ENCODE peak calls at places on chromosomes 3 and 15, in eight cellular contexts. A is heart right ventricle, X is upper lobe of right lung, H is fibroblast of lung, J is dorsolateral prefrontal cortex, S is lower lobe of right lung, N is A673, D is HL-60. W is an unnamed sample.

GRCh38 chr3:131217296-131217741 is 164.3 kb upstream of the NUDT16 start:
- DNase-seq in A (no peak), X (no peak), H (no peak), J (no peak), S (no peak), N (peak), D (no peak), W (no peak)

GRCh38 chr3:148429206-148429605 is 268.5 kb upstream of the AGTR1 start:
- DNase-seq in A (no peak), X (no peak), H (no peak), J (no peak), S (no peak), N (no peak), D (no peak), W (no peak)

GRCh38 chr3:140093742-140094141 is 158.8 kb downstream of the CLSTN2 start:
- DNase-seq in A (peak), X (no peak), H (peak), J (no peak), S (no peak), N (peak), D (no peak), W (peak)

GRCh38 chr3:103052236-103052830 is 617.5 kb downstream of the ZPLD1 start:
- DNase-seq in A (peak), X (no peak), H (peak), J (peak), S (peak), N (peak), D (peak), W (no peak)

GRCh38 chr3:71397046-71397445 is 186.5 kb downstream of the FOXP1 start:
- DNase-seq in A (peak), X (no peak), H (peak), J (no peak), S (no peak), N (peak), D (peak), W (no peak)

GRCh38 chr3:101588626-101589025 is 14.6 kb downstream of the PCNP start:
- DNase-seq in A (no peak), X (no peak), H (no peak), J (no peak), S (no peak), N (no peak), D (no peak), W (no peak)

GRCh38 chr3:113111308-113111707 is 100.0 kb upstream of the BOC start:
- DNase-seq in A (no peak), X (no peak), H (peak), J (no peak), S (no peak), N (no peak), D (no peak), W (peak)

GRCh38 chr15:52180196-52180835 is 10.9 kb downstream of the GNB5 start:
- DNase-seq in A (no peak), X (no peak), H (no peak), J (no peak), S (peak), N (no peak), D (peak), W (no peak)

GRCh38 chr3:124826703-124827102 is 60.5 kb downstream of the ITGB5 start:
- DNase-seq in A (no peak), X (no peak), H (peak), J (no peak), S (no peak), N (peak), D (no peak), W (no peak)

GRCh38 chr3:39641210-39641718 is 168.1 kb upstream of the MYRIP start:
- DNase-seq in A (no peak), X (no peak), H (no peak), J (no peak), S (no peak), N (no peak), D (no peak), W (no peak)

GRCh38 chr3:39639344-39640236 is 169.8 kb upstream of the MYRIP start:
- DNase-seq in A (peak), X (no peak), H (peak), J (no peak), S (no peak), N (peak), D (peak), W (peak)

GRCh38 chr3:39638286-39638685 is 170.8 kb downstream of the MOBP start:
- DNase-seq in A (no peak), X (no peak), H (peak), J (no peak), S (no peak), N (no peak), D (no peak), W (peak)

GRCh38 chr3:39637807-39638206 is 170.3 kb downstream of the MOBP start:
- DNase-seq in A (no peak), X (no peak), H (peak), J (no peak), S (no peak), N (peak), D (no peak), W (peak)
- TF ChIP-seq CTCF in A (no peak), X (no peak), H (peak), J (no peak), S (no peak), N (peak), D (no peak), W (peak)

GRCh38 chr3:64223809-64224570 is 1.3 kb downstream of the PRICKLE2 start:
- DNase-seq in A (no peak), X (no peak), H (peak), J (peak), S (no peak), N (no peak), D (no peak), W (no peak)
- H3K4me3 ChIP-seq in A (peak), X (peak), H (peak), J (peak), S (peak), N (no peak), D (no peak), W (peak)

GRCh38 chr3:128442070-128442469 is 24.6 kb downstream of the DNAJB8 start:
- DNase-seq in A (no peak), X (no peak), H (no peak), J (no peak), S (no peak), N (no peak), D (no peak), W (no peak)
- TF ChIP-seq CTCF in A (no peak), X (no peak), H (no peak), J (no peak), S (no peak), N (no peak), D (no peak), W (no peak)

GRCh38 chr3:2420919-2421318 is 322.3 kb downstream of the CNTN4 start:
- DNase-seq in A (no peak), X (no peak), H (no peak), J (no peak), S (peak), N (no peak), D (no peak), W (no peak)
- H3K4me3 ChIP-seq in A (no peak), X (no peak), H (no peak), J (no peak), S (no peak), N (no peak), D (no peak), W (no peak)

GRCh38 chr3:10288575-10288960 is 4.2 kb downstream of the GHRL start:
- DNase-seq in A (no peak), X (peak), H (no peak), J (no peak), S (no peak), N (no peak), D (no peak), W (no peak)

GRCh38 chr3:10290476-10291138 is 2.1 kb downstream of the GHRL start:
- DNase-seq in A (no peak), X (peak), H (no peak), J (no peak), S (no peak), N (no peak), D (no peak), W (no peak)

GRCh38 chr3:10289077-10289476 is 3.7 kb downstream of the GHRL start:
- DNase-seq in A (no peak), X (peak), H (no peak), J (no peak), S (no peak), N (no peak), D (no peak), W (no peak)

GRCh38 chr3:10291139-10291500 is 1.6 kb downstream of the GHRL start:
- DNase-seq in A (no peak), X (no peak), H (no peak), J (no peak), S (no peak), N (no peak), D (no peak), W (no peak)

GRCh38 chr3:10289785-10290355 is 2.9 kb downstream of the GHRL start:
- DNase-seq in A (no peak), X (peak), H (no peak), J (no peak), S (no peak), N (no peak), D (no peak), W (no peak)
- TF ChIP-seq CTCF in A (no peak), X (no peak), H (no peak), J (no peak), S (no peak), N (no peak), D (no peak), W (no peak)

GRCh38 chr15:79433610-79434009 is 1.5 kb downstream of the MINAR1 start:
- DNase-seq in A (no peak), X (no peak), H (no peak), J (no peak), S (no peak), N (no peak), D (no peak), W (no peak)
- H3K4me3 ChIP-seq in A (no peak), X (no peak), H (no peak), J (no peak), S (no peak), N (no peak), D (no peak), W (no peak)

GRCh38 chr3:187257471-187257870 is 34.1 kb downstream of the MASP1 start:
- DNase-seq in A (no peak), X (no peak), H (no peak), J (no peak), S (no peak), N (no peak), D (no peak), W (no peak)

GRCh38 chr3:187262360-187262759 is 29.2 kb downstream of the MASP1 start:
- DNase-seq in A (no peak), X (no peak), H (peak), J (no peak), S (no peak), N (no peak), D (no peak), W (no peak)

GRCh38 chr3:187261541-187261969 is 30.0 kb downstream of the MASP1 start:
- DNase-seq in A (no peak), X (no peak), H (peak), J (no peak), S (no peak), N (no peak), D (no peak), W (no peak)

GRCh38 chr3:187256217-187256616 is 35.3 kb downstream of the MASP1 start:
- DNase-seq in A (no peak), X (no peak), H (no peak), J (no peak), S (no peak), N (no peak), D (no peak), W (no peak)

DNA sequence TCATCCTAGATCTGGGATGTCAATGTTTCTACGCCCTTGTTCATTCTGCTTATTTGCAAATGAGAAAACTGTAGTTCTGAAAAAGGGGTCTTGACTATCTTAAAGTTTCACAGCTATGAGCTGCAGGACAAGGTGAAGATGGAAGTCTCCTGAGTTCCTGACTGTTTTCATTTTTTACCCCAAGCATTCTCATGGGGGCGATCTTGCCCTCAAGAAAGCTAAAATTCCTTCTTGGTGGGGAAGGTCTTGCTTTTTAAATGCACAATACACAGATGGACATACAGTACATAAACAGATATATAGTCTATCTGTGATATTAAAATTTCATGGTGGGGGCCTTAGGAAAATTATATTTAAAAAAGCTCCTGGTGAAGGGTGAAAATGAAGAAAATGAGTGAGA is 32.4 kb downstream of the MASP1 start:
- DNase-seq in A (no peak), X (no peak), H (no peak), J (no peak), S (no peak), N (no peak), D (no peak), W (no peak)
- TF ChIP-seq CTCF in A (no peak), X (no peak), H (no peak), J (no peak), S (no peak), N (peak), D (no peak), W (no peak)

DNA sequence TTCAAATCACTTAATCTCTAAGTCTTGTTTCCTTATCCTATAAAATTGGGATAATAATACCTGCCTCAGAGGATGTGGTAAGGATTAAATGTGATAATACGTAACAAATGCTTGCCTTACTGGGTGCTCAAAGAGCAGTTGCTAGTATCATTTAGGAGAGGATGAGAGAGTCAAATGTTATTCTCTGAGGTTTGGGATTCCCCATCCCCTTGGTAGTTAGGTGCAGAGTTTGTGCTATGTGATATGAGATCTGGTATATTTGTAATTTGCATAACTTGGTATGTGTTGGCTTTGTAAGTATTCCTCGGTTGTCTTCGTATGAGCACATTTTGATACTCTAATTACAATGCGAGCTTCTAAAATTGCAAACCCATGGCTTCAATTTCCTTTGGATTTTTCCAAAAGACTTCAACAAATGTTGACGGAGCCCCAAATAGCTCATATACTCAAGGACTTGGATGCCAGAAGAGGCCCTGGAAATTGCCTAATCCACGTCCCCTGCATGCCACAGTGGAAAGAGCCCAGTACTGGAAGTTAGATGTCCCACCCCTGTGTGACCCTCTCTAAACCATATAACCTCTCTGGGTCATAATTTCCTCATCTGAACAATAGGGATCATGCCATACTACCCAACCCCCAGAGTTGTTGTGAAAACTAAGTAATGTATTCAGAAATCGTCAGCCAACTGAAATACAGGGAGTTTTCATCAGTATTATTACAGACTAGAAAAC is 85.0 kb downstream of the FBN1 start:
- DNase-seq in A (no peak), X (no peak), H (no peak), J (no peak), S (no peak), N (no peak), D (no peak), W (no peak)
- H3K4me3 ChIP-seq in A (no peak), X (no peak), H (no peak), J (no peak), S (no peak), N (no peak), D (no peak), W (no peak)

DNA sequence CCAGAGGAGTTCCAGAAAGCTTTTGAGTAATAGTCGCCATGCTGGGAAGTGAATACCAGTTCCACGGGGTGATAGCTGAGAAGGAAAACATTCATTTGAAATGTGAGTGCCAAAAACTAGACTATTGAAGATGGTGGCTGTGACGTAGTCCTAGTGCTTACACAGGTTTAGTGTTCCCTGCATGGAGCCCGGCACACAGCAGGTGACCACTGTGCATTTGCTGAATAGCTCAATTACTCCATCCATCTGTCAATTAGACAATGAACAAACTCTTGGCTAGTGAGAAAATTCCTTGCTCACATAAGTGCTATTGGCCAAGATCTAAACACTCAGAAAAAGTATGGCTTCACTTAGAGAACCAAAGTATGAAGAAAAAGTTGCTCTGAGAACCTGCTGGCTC is 448.1 kb upstream of the WNT5A start:
- DNase-seq in A (no peak), X (no peak), H (no peak), J (no peak), S (no peak), N (peak), D (no peak), W (no peak)
- TF ChIP-seq CTCF in A (no peak), X (no peak), H (no peak), J (no peak), S (no peak), N (no peak), D (no peak), W (no peak)